ENCODE peak calls at places on chromosomes 16 and 17, in five cellular contexts. W is IMR-90, C is neuronal stem cell, Q is H1, O is mesenchymal stem cell. U is an unnamed sample.

GRCh38 chr17:19904924-19905323 is 37.2 kb upstream of the ULK2 start:
- DNase-seq in O (no peak), C (no peak), Q (no peak), W (no peak), U (no peak)

GRCh38 chr16:495127-495748 is 32.3 kb upstream of the CAPN15 start:
- DNase-seq in Q (peak), W (peak), C (no peak), O (peak), U (peak)

GRCh38 chr16:81647527-81647926 is 131.6 kb upstream of the PLCG2 start:
- DNase-seq in C (no peak), O (peak), W (peak), Q (no peak), U (peak)

GRCh38 chr17:66115246-66115645 is 76.7 kb downstream of the CEP112 start:
- DNase-seq in Q (no peak), O (no peak), W (peak), C (no peak), U (no peak)

GRCh38 chr16:86632206-86632605 is 53.9 kb downstream of the FOXL1 start:
- DNase-seq in C (no peak), O (no peak), Q (no peak), W (no peak), U (no peak)

GRCh38 chr16:89574681-89575246 is 794 bp upstream of the CPNE7 start:
- DNase-seq in O (peak), W (peak), C (no peak), Q (no peak), U (peak)

GRCh38 chr16:963913-964695 is 6.7 kb downstream of the LMF1 start:
- DNase-seq in Q (no peak), C (no peak), W (no peak), O (no peak), U (no peak)

GRCh38 chr17:82933006-82933310 is 93.1 kb upstream of the ZNF750 start:
- DNase-seq in Q (no peak), O (no peak), C (no peak), W (no peak), U (no peak)

GRCh38 chr17:78873519-78874340 is 29.3 kb downstream of the CEP295NL start:
- DNase-seq in Q (no peak), W (peak), O (no peak), C (no peak), U (no peak)

GRCh38 chr17:80101946-80102706 is 745 bp downstream of the GAA start:
- DNase-seq in O (peak), Q (no peak), C (peak), W (peak), U (peak)

GRCh38 chr16:1324286-1324826 is 9.1 kb upstream of the BAIAP3 start:
- DNase-seq in O (no peak), W (no peak), Q (no peak), C (no peak), U (no peak)

GRCh38 chr16:49377196-49377755 is 3.7 kb downstream of the C16orf78 start:
- DNase-seq in C (no peak), Q (no peak), O (no peak), W (no peak), U (no peak)

GRCh38 chr16:19884021-19884485 is 595 bp downstream of the GPRC5B start:
- DNase-seq in O (peak), Q (no peak), C (no peak), W (no peak), U (peak)

GRCh38 chr17:30309591-30309990 is 17.8 kb upstream of the BLMH start:
- DNase-seq in C (no peak), O (no peak), W (no peak), Q (no peak), U (no peak)

GRCh38 chr17:57038486-57038885 is 46.6 kb upstream of the AKAP1 start:
- DNase-seq in C (no peak), W (no peak), O (no peak), Q (no peak), U (no peak)

GRCh38 chr17:49898547-49899490 is 51.0 kb upstream of the TAC4 start:
- DNase-seq in W (no peak), C (no peak), O (no peak), Q (peak), U (peak)

GRCh38 chr17:58391302-58391984 is 25.9 kb downstream of the RNF43 start:
- DNase-seq in W (no peak), C (no peak), Q (no peak), O (no peak), U (no peak)

GRCh38 chr17:79864617-79865250 is 25.5 kb upstream of the CBX4 start:
- DNase-seq in Q (no peak), W (no peak), O (no peak), C (no peak), U (no peak)

GRCh38 chr17:79630120-79630519 is 19.3 kb upstream of the RBFOX3 start:
- DNase-seq in C (no peak), W (no peak), Q (no peak), O (no peak), U (no peak)

GRCh38 chr16:55116165-55116894 is 185.7 kb downstream of the IRX5 start:
- DNase-seq in C (no peak), O (peak), W (peak), Q (no peak), U (no peak)

GRCh38 chr16:4389051-4389955 is 17.7 kb downstream of the VASN start:
- DNase-seq in Q (no peak), O (no peak), W (no peak), C (no peak), U (no peak)

GRCh38 chr17:17682737-17683675 is 1.7 kb downstream of the RAI1 start:
- DNase-seq in W (peak), C (no peak), O (peak), Q (no peak), U (peak)

GRCh38 chr16:11067697-11068141 is 123.4 kb downstream of the CLEC16A start:
- DNase-seq in W (no peak), O (no peak), C (no peak), Q (no peak), U (no peak)

GRCh38 chr17:2710804-2711607 is 558 bp downstream of the CLUH start:
- DNase-seq in C (no peak), O (peak), Q (no peak), W (no peak), U (peak)

GRCh38 chr17:78185981-78186688 is 717 bp downstream of the TK1 start:
- DNase-seq in W (no peak), Q (no peak), C (no peak), O (peak), U (peak)

GRCh38 chr16:46650224-46650623 is 29.0 kb upstream of the SHCBP1 start:
- DNase-seq in O (peak), C (no peak), W (peak), Q (no peak), U (peak)

GRCh38 chr17:65703891-65704290 is 142.4 kb upstream of the AXIN2 start:
- DNase-seq in O (no peak), C (no peak), Q (no peak), W (no peak), U (no peak)

GRCh38 chr16:50884066-50884860 is 142.4 kb downstream of the CYLD start:
- DNase-seq in O (no peak), W (no peak), Q (no peak), C (no peak), U (peak)

DNA sequence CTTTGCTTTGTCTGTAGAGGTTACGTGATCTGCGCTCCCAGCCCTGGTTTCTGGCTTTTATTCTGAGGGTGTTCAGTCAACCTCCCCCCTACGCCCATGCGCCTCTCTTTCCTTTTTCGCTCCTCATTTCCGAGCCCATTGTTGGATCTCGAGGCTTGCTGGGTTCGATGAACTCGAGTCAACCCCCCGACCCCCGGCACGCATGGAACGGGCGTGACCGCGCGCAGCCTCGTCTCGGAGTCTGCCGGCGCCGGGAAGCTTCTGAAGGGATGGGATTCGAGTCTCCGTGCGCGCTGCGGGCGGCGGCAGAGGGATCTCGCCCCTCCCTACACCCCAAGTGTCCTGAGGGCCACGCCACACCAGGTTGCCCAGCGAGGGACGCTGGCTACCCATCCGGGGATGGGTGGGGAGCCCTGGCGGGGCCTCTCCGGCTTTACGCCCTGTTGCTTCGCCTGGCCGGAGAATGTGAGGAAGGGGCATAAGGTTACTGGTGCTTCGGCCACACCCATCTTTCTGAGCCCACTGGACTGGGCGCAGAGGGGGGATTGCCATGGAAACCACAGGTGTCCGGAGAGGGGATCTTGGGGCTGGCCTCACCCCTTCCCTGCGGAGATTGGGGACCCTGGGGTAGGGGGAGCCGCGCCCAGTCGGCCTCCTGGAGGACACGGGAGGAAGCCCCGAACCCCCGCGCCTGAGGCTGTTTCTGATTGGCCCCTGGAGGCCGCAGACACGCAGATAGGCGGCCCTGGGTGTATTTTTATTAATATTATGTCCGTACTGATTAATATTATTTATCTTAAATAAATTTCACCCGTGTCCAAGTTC is 1.8 kb downstream of the MAPT start:
- DNase-seq in C (peak), W (no peak), O (no peak), Q (no peak), U (no peak)
- H3K4me3 ChIP-seq in C (peak), W (no peak), O (no peak), Q (peak), U (no peak)

GRCh38 chr17:27385626-27386025 is 70.6 kb upstream of the KSR1 start:
- DNase-seq in C (no peak), W (no peak), O (no peak), Q (no peak), U (no peak)

GRCh38 chr17:27382025-27382424 is 74.2 kb upstream of the KSR1 start:
- DNase-seq in O (no peak), C (no peak), Q (no peak), W (no peak), U (no peak)

GRCh38 chr17:27386206-27387075 is 69.8 kb upstream of the KSR1 start:
- DNase-seq in O (no peak), Q (no peak), C (no peak), W (no peak), U (no peak)

GRCh38 chr17:27384721-27385120 is 71.5 kb upstream of the KSR1 start:
- DNase-seq in Q (no peak), C (no peak), W (peak), O (no peak), U (no peak)

DNA sequence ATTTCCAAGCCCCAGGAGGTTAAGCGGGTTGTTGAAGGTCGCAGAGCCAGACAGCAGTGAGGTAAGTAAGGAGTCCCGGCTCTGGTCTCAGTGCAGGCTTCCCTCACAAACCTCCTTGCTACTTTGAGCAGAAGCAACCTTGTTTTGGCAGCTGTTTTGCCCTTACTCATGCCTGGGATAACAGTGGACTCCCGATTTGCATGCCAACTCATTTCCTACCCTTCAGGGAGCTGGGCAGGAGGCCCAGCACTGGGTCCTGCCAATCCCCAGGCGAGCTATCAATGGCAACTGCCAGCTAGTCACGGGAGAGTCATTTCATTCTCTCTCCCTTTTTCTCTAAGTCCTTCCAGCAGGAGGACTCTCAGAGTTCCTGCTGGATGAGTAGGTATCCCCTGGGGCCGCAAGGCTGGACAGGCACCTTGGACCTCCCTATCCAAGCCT is 72.0 kb upstream of the KSR1 start:
- DNase-seq in C (no peak), Q (no peak), O (peak), W (peak), U (peak)
- H2BK5ac ChIP-seq in C (no peak), Q (no peak), O (no peak), W (peak), U (no peak)

DNA sequence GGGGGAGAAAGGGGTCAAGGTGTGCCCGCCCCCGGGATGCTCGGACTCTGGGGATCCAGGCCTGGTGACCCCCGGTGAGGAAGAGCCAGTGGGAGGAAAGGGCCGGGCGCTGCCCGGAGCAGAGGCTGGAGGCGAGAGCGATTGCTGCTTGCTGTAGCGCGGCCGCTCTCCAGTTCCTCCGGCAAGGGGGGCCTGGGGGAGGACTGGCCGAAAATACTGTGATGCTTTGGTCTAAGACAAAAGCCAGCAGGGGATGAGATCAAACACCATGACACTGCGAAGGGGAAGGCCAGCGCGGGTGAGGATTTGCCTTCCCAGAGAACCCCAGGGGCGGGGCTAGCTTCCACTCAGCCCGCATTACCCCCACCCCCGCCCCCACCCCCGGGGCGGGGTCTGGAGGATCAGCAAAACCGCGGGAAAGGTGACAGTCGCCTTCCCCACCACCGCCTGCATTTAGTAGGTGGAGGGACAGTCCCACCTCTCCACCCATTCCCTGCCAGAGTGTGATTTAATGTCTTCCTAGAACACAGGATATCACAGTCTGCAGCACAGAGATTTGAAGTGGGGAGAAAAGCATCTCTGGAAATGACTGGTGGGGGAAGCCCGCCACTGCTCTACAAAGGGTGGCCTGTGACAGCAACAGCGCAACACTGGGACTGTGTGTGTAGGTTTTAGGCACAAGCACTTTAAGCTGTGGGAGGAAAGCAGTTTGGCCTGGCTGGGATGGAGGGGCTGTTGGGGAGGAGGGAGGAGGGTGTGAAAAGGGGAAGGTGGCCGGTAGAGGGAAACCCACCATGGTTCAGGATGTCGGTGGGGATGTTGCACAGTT is 25.7 kb downstream of the MRC2 start:
- DNase-seq in W (peak), Q (no peak), O (peak), C (peak), U (peak)
- H2BK120ac ChIP-seq in W (peak), Q (no peak), O (peak), C (peak), U (peak)

DNA sequence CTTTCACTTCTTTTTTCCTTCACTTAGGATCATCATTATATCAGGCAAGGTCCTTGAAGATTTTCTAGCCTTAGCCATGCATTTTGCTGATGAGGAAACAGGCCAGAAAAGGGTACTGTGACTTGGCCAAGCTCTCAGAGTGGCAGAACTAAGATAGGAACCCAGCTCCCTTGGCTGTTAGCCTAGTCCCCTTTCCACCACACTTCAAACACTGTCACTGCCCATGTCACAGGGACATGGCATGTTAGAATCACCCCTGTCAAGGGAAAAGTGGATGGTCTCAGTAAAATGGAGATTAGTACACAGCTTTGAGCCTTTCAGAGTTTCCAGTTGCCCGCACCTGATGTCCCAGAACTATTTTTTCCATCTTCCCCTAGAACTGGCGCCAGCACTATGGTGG is 1.7 kb downstream of the CALCOCO2 start:
- DNase-seq in C (no peak), W (no peak), O (no peak), Q (no peak), U (no peak)
- H3K4me3 ChIP-seq in C (no peak), W (no peak), O (no peak), Q (no peak), U (no peak)

U was measured in mesendoderm.